ENCODE peak calls at places on chromosomes 7 and 10, in nine cellular contexts. J, B, R, S, Q, I, Z, N and G are unnamed samples.
A peak's percentile ranks its signal among the peaks of the same experiment; 100 is the strongest.

GRCh38 chr7:26853788-26854393 is 10.5 kb downstream of the SKAP2 start:
- DNase-seq in R (peak; percentile 52), S (no peak), B (no peak), J (no peak), Z (no peak), I (no peak), N (peak; percentile 32), Q (peak; percentile 51), G (no peak)

GRCh38 chr10:128035557-128035973 is 90.7 kb downstream of the MKI67 start:
- DNase-seq in Z (peak; percentile 27), J (peak; percentile 57), R (peak; percentile 32), B (peak; percentile 5), S (peak; percentile 71), Q (no peak), N (no peak), I (no peak), G (no peak)

GRCh38 chr7:130683026-130683425 is 3.3 kb downstream of the TSGA13 start:
- DNase-seq in N (peak; percentile 11), J (no peak), Z (no peak), I (no peak), S (no peak), Q (peak; percentile 26), B (no peak), R (no peak), G (peak; percentile 29)

GRCh38 chr7:16135628-16136027 is 285.7 kb downstream of the CRPPA start:
- DNase-seq in N (no peak), S (no peak), J (no peak), Z (no peak), R (no peak), I (no peak), B (no peak), Q (peak; percentile 4), G (no peak)

GRCh38 chr7:1857487-1858425 is 187.7 kb downstream of the ELFN1 start:
- DNase-seq in B (no peak), Z (no peak), R (no peak), Q (no peak), N (no peak), S (peak; percentile 51), J (no peak), I (no peak), G (no peak)

GRCh38 chr10:86411281-86411841 is 44.8 kb upstream of the GRID1 start:
- DNase-seq in S (no peak), I (peak; percentile 46), B (no peak), J (no peak), R (no peak), Q (peak; percentile 89), Z (no peak), N (peak; percentile 84), G (peak; percentile 93)

GRCh38 chr7:54978364-54979116 is 40.3 kb upstream of the EGFR start:
- DNase-seq in R (no peak), I (no peak), N (no peak), B (no peak), J (no peak), S (no peak), Q (no peak), Z (no peak), G (no peak)

GRCh38 chr7:56105508-56105907 is 768 bp downstream of the CHCHD2 start:
- DNase-seq in S (no peak), B (no peak), J (no peak), Z (no peak), N (peak; percentile 88), R (peak; percentile 64), I (peak; percentile 57), Q (peak; percentile 89), G (peak; percentile 34)

GRCh38 chr10:123287594-123288247 is 133.5 kb downstream of the BUB3 start:
- DNase-seq in B (no peak), N (peak; percentile 98), J (no peak), Z (no peak), I (no peak), R (peak; percentile 96), Q (peak; percentile 99), S (no peak), G (no peak)

GRCh38 chr10:107476408-107476807 is 311.9 kb upstream of the SORCS1 start:
- DNase-seq in J (no peak), N (no peak), I (no peak), R (no peak), Z (no peak), S (no peak), B (no peak), Q (no peak), G (no peak)

GRCh38 chr7:80357530-80357929 is 154.3 kb downstream of the GNAT3 start:
- DNase-seq in Z (no peak), N (no peak), Q (no peak), I (no peak), B (no peak), S (no peak), R (no peak), J (no peak), G (no peak)

GRCh38 chr10:6694447-6695155 is 114.5 kb upstream of the PRKCQ start:
- DNase-seq in S (no peak), Z (no peak), N (peak; percentile 3), J (no peak), B (no peak), I (no peak), Q (peak; percentile 10), R (peak; percentile 41), G (no peak)

GRCh38 chr10:8365935-8366911 is 311.7 kb downstream of the GATA3 start:
- DNase-seq in J (no peak), B (no peak), Q (peak; percentile 99), I (no peak), R (peak; percentile 99), S (no peak), N (peak; percentile 99), Z (no peak), G (no peak)

GRCh38 chr7:136066304-136067143 is 89.4 kb upstream of the MTPN start:
- DNase-seq in J (no peak), S (no peak), R (no peak), Q (no peak), I (no peak), Z (no peak), N (no peak), B (no peak), G (no peak)

GRCh38 chr10:58857251-58857650 is 319.2 kb upstream of the PHYHIPL start:
- DNase-seq in R (no peak), S (no peak), N (peak; percentile 4), Q (no peak), B (no peak), I (no peak), Z (no peak), J (no peak), G (no peak)

GRCh38 chr7:116782177-116782711 is 80.1 kb upstream of the CAPZA2 start:
- DNase-seq in S (no peak), I (no peak), Q (peak; percentile 89), J (no peak), N (peak; percentile 87), R (peak; percentile 88), B (peak; percentile 77), Z (no peak), G (peak; percentile 66)

GRCh38 chr10:100882681-100883321 is 30.0 kb upstream of the SLF2 start:
- DNase-seq in S (peak; percentile 41), J (no peak), B (no peak), I (peak; percentile 47), Z (no peak), Q (peak; percentile 75), N (peak; percentile 61), R (no peak), G (no peak)

GRCh38 chr7:133854739-133855138 is 272.4 kb upstream of the LRGUK start:
- DNase-seq in J (peak; percentile 10), Z (peak; percentile 12), Q (peak; percentile 50), S (no peak), R (peak; percentile 35), B (no peak), I (no peak), N (peak; percentile 26), G (no peak)

GRCh38 chr10:71771204-71771603 is 2.1 kb downstream of the VSIR start:
- DNase-seq in Z (no peak), R (no peak), J (no peak), B (no peak), Q (no peak), N (no peak), S (no peak), I (no peak), G (no peak)

GRCh38 chr10:133528296-133528844 is 1.2 kb downstream of the CYP2E1 start:
- DNase-seq in R (peak; percentile 18), Z (no peak), B (no peak), Q (peak; percentile 9), I (no peak), J (no peak), N (no peak), S (no peak), G (no peak)

GRCh38 chr7:155800301-155800700 is 12.0 kb downstream of the SHH start:
- DNase-seq in R (no peak), S (peak; percentile 46), Z (no peak), N (no peak), Q (no peak), J (no peak), I (no peak), B (no peak), G (no peak)
- H3K27me3 ChIP-seq in R (peaks cover 9% of the 10 kb centered on the region), S (peaks cover 62% of the 10 kb centered on the region), Z (peaks cover 5% of the 10 kb centered on the region), N (peaks cover 49% of the 10 kb centered on the region), Q (peaks cover 28% of the 10 kb centered on the region), J (peaks cover 70% of the 10 kb centered on the region), I (peaks cover 43% of the 10 kb centered on the region), B (peaks cover 73% of the 10 kb centered on the region), G (peaks cover 17% of the 10 kb centered on the region)

DNA sequence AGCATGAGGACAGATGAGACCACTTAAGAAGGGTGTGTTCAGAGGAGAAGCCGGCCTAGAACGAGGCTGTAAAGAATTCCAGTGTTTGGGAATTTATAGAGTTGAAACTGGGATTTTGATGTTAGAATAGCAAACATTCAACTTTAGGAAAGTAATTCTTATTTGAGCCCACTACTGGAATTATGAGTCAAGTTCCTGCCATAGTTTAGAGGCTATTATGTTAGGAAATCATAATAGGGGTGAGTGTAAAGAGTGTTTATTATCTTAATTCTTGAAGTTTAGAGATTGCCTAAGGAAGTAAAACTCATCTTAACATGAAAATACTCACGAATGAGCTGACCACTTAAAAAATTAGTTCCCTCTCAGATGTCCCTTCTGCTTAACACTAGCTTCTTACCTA is 2.1 kb downstream of the CBLL1 start:
- DNase-seq in R (no peak), S (no peak), Z (no peak), J (no peak), N (no peak), B (no peak), I (no peak), Q (no peak), G (no peak)
- H3K4me3 ChIP-seq in R (no peak overlapping the region), S (no peak overlapping the region), Z (no peak overlapping the region), J (no peak overlapping the region), N (peak overlapping the region; percentile 91), B (no peak overlapping the region), I (peak overlapping the region; percentile 94), Q (no peak overlapping the region), G (no peak overlapping the region)

GRCh38 chr7:43198599-43199090 is 86.2 kb downstream of the HECW1 start:
- DNase-seq in S (no peak), N (no peak), I (no peak), R (no peak), J (no peak), Q (no peak), Z (no peak), B (no peak), G (no peak)
- H3K27me3 ChIP-seq in S (no peaks in the 10 kb centered on the region), N (no peaks in the 10 kb centered on the region), I (no peaks in the 10 kb centered on the region), R (no peaks in the 10 kb centered on the region), J (peaks cover 11% of the 10 kb centered on the region), Q (no peaks in the 10 kb centered on the region), Z (no peaks in the 10 kb centered on the region), B (no peaks in the 10 kb centered on the region), G (no peaks in the 10 kb centered on the region)

DNA sequence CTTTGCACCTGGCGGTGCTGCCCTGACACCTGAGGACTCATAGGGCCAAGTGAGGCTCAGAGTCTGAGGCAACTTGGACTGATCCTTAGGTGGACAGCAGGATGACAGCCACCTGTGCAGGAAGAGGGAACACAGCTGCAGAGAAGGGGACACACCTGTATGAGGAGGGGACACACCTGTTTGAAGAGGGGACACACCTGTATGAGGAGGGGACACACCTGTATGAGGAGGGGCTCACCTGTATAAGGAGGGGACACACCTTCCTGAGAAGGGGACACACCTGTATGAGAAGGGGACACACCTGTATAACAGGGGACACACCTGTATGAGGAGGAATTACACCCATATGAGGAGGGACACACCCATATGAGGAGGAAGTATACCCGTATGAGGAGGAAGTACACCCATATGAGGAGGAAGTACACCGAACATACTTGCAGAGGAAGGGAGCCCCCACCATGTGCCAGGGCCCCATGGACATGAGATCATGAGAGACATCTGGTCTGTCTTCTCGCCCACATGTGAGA is 285.9 kb downstream of the ADARB2 start:
- DNase-seq in R (no peak), J (no peak), Q (no peak), S (no peak), Z (no peak), I (no peak), B (no peak), N (no peak), G (no peak)
- H3K4me3 ChIP-seq in R (no peak overlapping the region), J (no peak overlapping the region), Q (no peak overlapping the region), S (no peak overlapping the region), Z (no peak overlapping the region), I (no peak overlapping the region), B (no peak overlapping the region), N (no peak overlapping the region), G (no peak overlapping the region)